ENCODE peak calls at places on chromosome 3, in six cellular contexts. One of them, this sample, is unnamed.
A peak's percentile ranks its signal among the peaks of the same experiment; 100 is the strongest.

GRCh38 chr3:1693145-1693544 is 405.5 kb upstream of the CNTN4 start:
- DNase-seq in RPMI7951: no peak
- DNase-seq in A172: no peak
- DNase-seq in SIG-M5: no peak
- DNase-seq in PC-3: no peak
- DNase-seq in renal cortical epithelial cell: no peak
- DNase-seq in this sample: no peak

GRCh38 chr3:141114816-141115458 is 63.8 kb downstream of the SPSB4 start:
- DNase-seq in RPMI7951: no peak
- DNase-seq in A172: no peak
- DNase-seq in SIG-M5: no peak
- DNase-seq in PC-3: peak; percentile 12
- DNase-seq in renal cortical epithelial cell: no peak
- DNase-seq in this sample: peak; percentile 35

GRCh38 chr3:172465281-172465680 is 17.0 kb upstream of the GHSR start:
- DNase-seq in RPMI7951: no peak
- DNase-seq in A172: peak; percentile 33
- DNase-seq in SIG-M5: no peak
- DNase-seq in PC-3: no peak
- DNase-seq in renal cortical epithelial cell: no peak
- DNase-seq in this sample: peak; percentile 22

GRCh38 chr3:194871143-194871863 is 185.6 kb downstream of the FAM43A start:
- DNase-seq in RPMI7951: peak; percentile 98
- DNase-seq in A172: peak; percentile 95
- DNase-seq in SIG-M5: no peak
- DNase-seq in PC-3: peak; percentile 89
- DNase-seq in renal cortical epithelial cell: peak; percentile 55
- DNase-seq in this sample: no peak

GRCh38 chr3:73697020-73697419 is 72.3 kb upstream of the PDZRN3 start:
- DNase-seq in RPMI7951: no peak
- DNase-seq in A172: no peak
- DNase-seq in SIG-M5: no peak
- DNase-seq in PC-3: no peak
- DNase-seq in renal cortical epithelial cell: no peak
- DNase-seq in this sample: no peak

GRCh38 chr3:71087109-71088018 is 496.2 kb downstream of the FOXP1 start:
- DNase-seq in RPMI7951: peak; percentile 63
- DNase-seq in A172: peak; percentile 43
- DNase-seq in SIG-M5: no peak
- DNase-seq in PC-3: peak; percentile 95
- DNase-seq in renal cortical epithelial cell: no peak
- DNase-seq in this sample: peak; percentile 52

GRCh38 chr3:50204804-50205718 is at the start of gene SLC38A3:
- DNase-seq in RPMI7951: no peak
- DNase-seq in A172: no peak
- DNase-seq in SIG-M5: no peak
- DNase-seq in PC-3: no peak
- DNase-seq in renal cortical epithelial cell: no peak
- DNase-seq in this sample: no peak

GRCh38 chr3:159763466-159764210 is 225.0 kb upstream of the IL12A start:
- DNase-seq in RPMI7951: peak; percentile 87
- DNase-seq in A172: peak; percentile 90
- DNase-seq in SIG-M5: no peak
- DNase-seq in PC-3: peak; percentile 91
- DNase-seq in renal cortical epithelial cell: peak; percentile 71
- DNase-seq in this sample: peak; percentile 30

GRCh38 chr3:110577856-110578255 is 493.8 kb upstream of the NECTIN3 start:
- DNase-seq in RPMI7951: peak; percentile 32
- DNase-seq in A172: peak; percentile 5
- DNase-seq in SIG-M5: no peak
- DNase-seq in PC-3: no peak
- DNase-seq in renal cortical epithelial cell: no peak
- DNase-seq in this sample: no peak

GRCh38 chr3:60588806-60589205 is 662.4 kb downstream of the FHIT start:
- DNase-seq in RPMI7951: peak; percentile 71
- DNase-seq in A172: peak; percentile 71
- DNase-seq in SIG-M5: no peak
- DNase-seq in PC-3: peak; percentile 93
- DNase-seq in renal cortical epithelial cell: peak; percentile 87
- DNase-seq in this sample: no peak

GRCh38 chr3:28860307-28860706 is 420.6 kb upstream of the RBMS3 start:
- DNase-seq in RPMI7951: no peak
- DNase-seq in A172: no peak
- DNase-seq in SIG-M5: no peak
- DNase-seq in PC-3: no peak
- DNase-seq in renal cortical epithelial cell: peak; percentile 24
- DNase-seq in this sample: no peak

GRCh38 chr3:14532691-14533456 is 7.3 kb downstream of the GRIP2 start:
- DNase-seq in RPMI7951: no peak
- DNase-seq in A172: peak; percentile 74
- DNase-seq in SIG-M5: no peak
- DNase-seq in PC-3: peak; percentile 60
- DNase-seq in renal cortical epithelial cell: no peak
- DNase-seq in this sample: peak; percentile 51

GRCh38 chr3:58249358-58250092 is 11.9 kb downstream of the ABHD6 start:
- DNase-seq in RPMI7951: no peak
- DNase-seq in A172: no peak
- DNase-seq in SIG-M5: no peak
- DNase-seq in PC-3: no peak
- DNase-seq in renal cortical epithelial cell: peak; percentile 55
- DNase-seq in this sample: peak; percentile 53

GRCh38 chr3:171876651-171877272 is 33.6 kb downstream of the TMEM212 start:
- DNase-seq in RPMI7951: peak; percentile 91
- DNase-seq in A172: peak; percentile 95
- DNase-seq in SIG-M5: no peak
- DNase-seq in PC-3: peak; percentile 45
- DNase-seq in renal cortical epithelial cell: peak; percentile 97
- DNase-seq in this sample: no peak

GRCh38 chr3:105866656-105867653 is 1.9 kb downstream of the CBLB start:
- DNase-seq in RPMI7951: peak; percentile 28
- DNase-seq in A172: peak; percentile 26
- DNase-seq in SIG-M5: no peak
- DNase-seq in PC-3: peak; percentile 59
- DNase-seq in renal cortical epithelial cell: peak; percentile 26
- DNase-seq in this sample: peak; percentile 33

GRCh38 chr3:177946965-177947364 is 589.3 kb upstream of the KCNMB2 start:
- DNase-seq in RPMI7951: no peak
- DNase-seq in A172: no peak
- DNase-seq in SIG-M5: no peak
- DNase-seq in PC-3: no peak
- DNase-seq in renal cortical epithelial cell: no peak
- DNase-seq in this sample: no peak

GRCh38 chr3:47133641-47134040 is 30.3 kb downstream of the SETD2 start:
- DNase-seq in RPMI7951: no peak
- DNase-seq in A172: no peak
- DNase-seq in SIG-M5: no peak
- DNase-seq in PC-3: no peak
- DNase-seq in renal cortical epithelial cell: no peak
- DNase-seq in this sample: no peak

GRCh38 chr3:152447509-152447908 is 178.8 kb downstream of the MBNL1 start:
- DNase-seq in RPMI7951: no peak
- DNase-seq in A172: no peak
- DNase-seq in SIG-M5: no peak
- DNase-seq in PC-3: no peak
- DNase-seq in renal cortical epithelial cell: no peak
- DNase-seq in this sample: no peak

GRCh38 chr3:62990704-62991413 is 115.6 kb upstream of the CADPS start:
- DNase-seq in RPMI7951: no peak
- DNase-seq in A172: no peak
- DNase-seq in SIG-M5: no peak
- DNase-seq in PC-3: no peak
- DNase-seq in renal cortical epithelial cell: no peak
- DNase-seq in this sample: no peak

GRCh38 chr3:33440578-33441321 is 545 bp upstream of the UBP1 start:
- DNase-seq in RPMI7951: peak; percentile 100
- DNase-seq in A172: peak; percentile 100
- DNase-seq in SIG-M5: peak; percentile 100
- DNase-seq in PC-3: peak; percentile 100
- DNase-seq in renal cortical epithelial cell: peak; percentile 100
- DNase-seq in this sample: peak; percentile 97

GRCh38 chr3:10392244-10392643 is 71.3 kb upstream of the SEC13 start:
- DNase-seq in RPMI7951: no peak
- DNase-seq in A172: no peak
- DNase-seq in SIG-M5: no peak
- DNase-seq in PC-3: no peak
- DNase-seq in renal cortical epithelial cell: no peak
- DNase-seq in this sample: peak; percentile 3

GRCh38 chr3:159200176-159200575 is 398.3 kb downstream of the MFSD1 start:
- DNase-seq in RPMI7951: peak; percentile 98
- DNase-seq in A172: peak; percentile 98
- DNase-seq in SIG-M5: no peak
- DNase-seq in PC-3: peak; percentile 60
- DNase-seq in renal cortical epithelial cell: peak; percentile 78
- DNase-seq in this sample: peak; percentile 80

GRCh38 chr3:133464573-133464972 is 64.7 kb downstream of the BFSP2 start:
- DNase-seq in RPMI7951: peak; percentile 56
- DNase-seq in A172: peak; percentile 57
- DNase-seq in SIG-M5: no peak
- DNase-seq in PC-3: peak; percentile 62
- DNase-seq in renal cortical epithelial cell: peak; percentile 73
- DNase-seq in this sample: peak; percentile 67

GRCh38 chr3:131801566-131801965 is 233.2 kb downstream of the CPNE4 start:
- DNase-seq in RPMI7951: no peak
- DNase-seq in A172: no peak
- DNase-seq in SIG-M5: no peak
- DNase-seq in PC-3: no peak
- DNase-seq in renal cortical epithelial cell: no peak
- DNase-seq in this sample: no peak

GRCh38 chr3:16999871-17000270 is 115.1 kb downstream of the PLCL2 start:
- DNase-seq in RPMI7951: no peak
- DNase-seq in A172: no peak
- DNase-seq in SIG-M5: no peak
- DNase-seq in PC-3: no peak
- DNase-seq in renal cortical epithelial cell: no peak
- DNase-seq in this sample: no peak

GRCh38 chr3:124429129-124429815 is 301.0 kb upstream of the UMPS start:
- DNase-seq in RPMI7951: peak; percentile 90
- DNase-seq in A172: peak; percentile 87
- DNase-seq in SIG-M5: no peak
- DNase-seq in PC-3: peak; percentile 94
- DNase-seq in renal cortical epithelial cell: peak; percentile 62
- DNase-seq in this sample: peak; percentile 62

GRCh38 chr3:102069211-102069662 is 219.9 kb downstream of the NFKBIZ start:
- DNase-seq in RPMI7951: peak; percentile 39
- DNase-seq in A172: peak; percentile 52
- DNase-seq in SIG-M5: no peak
- DNase-seq in PC-3: peak; percentile 77
- DNase-seq in renal cortical epithelial cell: peak; percentile 83
- DNase-seq in this sample: no peak

GRCh38 chr3:183538475-183538874 is 17.0 kb downstream of the KLHL6 start:
- DNase-seq in RPMI7951: no peak
- DNase-seq in A172: no peak
- DNase-seq in SIG-M5: no peak
- DNase-seq in PC-3: no peak
- DNase-seq in renal cortical epithelial cell: no peak
- DNase-seq in this sample: no peak

GRCh38 chr3:25114532-25114931 is 313.5 kb upstream of the RARB start:
- DNase-seq in RPMI7951: no peak
- DNase-seq in A172: no peak
- DNase-seq in SIG-M5: no peak
- DNase-seq in PC-3: no peak
- DNase-seq in renal cortical epithelial cell: no peak
- DNase-seq in this sample: no peak

GRCh38 chr3:193857996-193858395 is 265.0 kb downstream of the OPA1 start:
- DNase-seq in RPMI7951: peak; percentile 98
- DNase-seq in A172: peak; percentile 69
- DNase-seq in SIG-M5: no peak
- DNase-seq in PC-3: peak; percentile 68
- DNase-seq in renal cortical epithelial cell: peak; percentile 96
- DNase-seq in this sample: no peak

GRCh38 chr3:71930056-71930991 is 145.4 kb upstream of the PROK2 start:
- DNase-seq in RPMI7951: peak; percentile 11
- DNase-seq in A172: peak; percentile 8
- DNase-seq in SIG-M5: no peak
- DNase-seq in PC-3: peak; percentile 31
- DNase-seq in renal cortical epithelial cell: peak; percentile 40
- DNase-seq in this sample: peak; percentile 25

GRCh38 chr3:134594236-134594825 is 56.5 kb downstream of the KY start:
- DNase-seq in RPMI7951: no peak
- DNase-seq in A172: no peak
- DNase-seq in SIG-M5: no peak
- DNase-seq in PC-3: no peak
- DNase-seq in renal cortical epithelial cell: no peak
- DNase-seq in this sample: no peak

GRCh38 chr3:79297242-79297641 is 470.6 kb downstream of the ROBO1 start:
- DNase-seq in RPMI7951: peak; percentile 57
- DNase-seq in A172: peak; percentile 19
- DNase-seq in SIG-M5: no peak
- DNase-seq in PC-3: peak; percentile 78
- DNase-seq in renal cortical epithelial cell: peak; percentile 47
- DNase-seq in this sample: no peak